ENCODE peak calls at places on chromosomes 11 and 22, in eight cellular contexts. Z is suprapubic skin, D is GM23338, Q is stomach, S is prostate gland, A is K562, H is HepG2, G is sigmoid colon. L is an unnamed sample. For H3K4me1, the result is how much of the 10 kb centered on the place peaks cover.

GRCh38 chr11:45273509-45273908 is 12.6 kb downstream of the SYT13 start:
- DNase-seq in Z (no peak), D (no peak), Q (no peak), S (no peak), A (no peak), H (no peak), G (no peak), L (no peak)

GRCh38 chr11:92340839-92341238 is 116.2 kb downstream of the FAT3 start:
- DNase-seq in Z (no peak), D (peak), Q (no peak), S (no peak), A (peak), H (peak), G (no peak), L (no peak)

GRCh38 chr11:6297831-6298230 is 22.5 kb downstream of the CAVIN3 start:
- DNase-seq in Z (no peak), D (no peak), Q (no peak), S (no peak), A (no peak), H (no peak), G (no peak), L (no peak)

GRCh38 chr11:60768202-60768601 is 11.5 kb downstream of the MS4A15 start:
- DNase-seq in Z (no peak), D (no peak), Q (no peak), S (no peak), A (no peak), H (no peak), G (no peak), L (no peak)

GRCh38 chr11:115920841-115921480 is 416.7 kb upstream of the CADM1 start:
- DNase-seq in Z (no peak), D (no peak), Q (no peak), S (peak), A (no peak), H (no peak), G (no peak), L (no peak)

GRCh38 chr11:92796744-92797143 is 172.7 kb upstream of the MTNR1B start:
- DNase-seq in Z (no peak), D (no peak), Q (no peak), S (no peak), A (no peak), H (no peak), G (no peak), L (no peak)

GRCh38 chr11:19646921-19647320 is 65.7 kb upstream of the NAV2 start:
- DNase-seq in Z (no peak), D (no peak), Q (no peak), S (no peak), A (no peak), H (no peak), G (no peak), L (peak)

GRCh38 chr22:29311468-29312217 is 3.9 kb downstream of the RASL10A start:
- DNase-seq in Z (no peak), D (no peak), Q (no peak), S (no peak), A (no peak), H (no peak), G (no peak), L (peak)

GRCh38 chr11:116879789-116880402 is 42.5 kb upstream of the APOA1 start:
- DNase-seq in Z (no peak), D (peak), Q (no peak), S (peak), A (peak), H (peak), G (no peak), L (no peak)

GRCh38 chr22:46150615-46151423 is 493 bp downstream of the PPARA start:
- DNase-seq in Z (peak), D (peak), Q (peak), S (peak), A (peak), H (no peak), G (peak), L (peak)

GRCh38 chr11:62433553-62434301 is 14.9 kb downstream of the SCGB1A1 start:
- DNase-seq in Z (no peak), D (no peak), Q (no peak), S (peak), A (no peak), H (no peak), G (peak), L (no peak)

GRCh38 chr11:121479839-121480238 is 27.1 kb upstream of the SORL1-AS1 start:
- DNase-seq in Z (no peak), D (no peak), Q (no peak), S (no peak), A (no peak), H (no peak), G (no peak), L (no peak)

GRCh38 chr11:62652156-62653006 is 721 bp downstream of the INTS5 start:
- DNase-seq in Z (no peak), D (no peak), Q (no peak), S (no peak), A (peak), H (no peak), G (no peak), L (no peak)

GRCh38 chr11:128739589-128739988 is 45.7 kb downstream of the FLI1 start:
- DNase-seq in Z (no peak), D (no peak), Q (no peak), S (no peak), A (no peak), H (no peak), G (no peak), L (no peak)
- H3K4me1 ChIP-seq in Z (under half), D (under half), Q (under half), S (under half), A (under half), H (under half), G (under half), L (half or more)

DNA sequence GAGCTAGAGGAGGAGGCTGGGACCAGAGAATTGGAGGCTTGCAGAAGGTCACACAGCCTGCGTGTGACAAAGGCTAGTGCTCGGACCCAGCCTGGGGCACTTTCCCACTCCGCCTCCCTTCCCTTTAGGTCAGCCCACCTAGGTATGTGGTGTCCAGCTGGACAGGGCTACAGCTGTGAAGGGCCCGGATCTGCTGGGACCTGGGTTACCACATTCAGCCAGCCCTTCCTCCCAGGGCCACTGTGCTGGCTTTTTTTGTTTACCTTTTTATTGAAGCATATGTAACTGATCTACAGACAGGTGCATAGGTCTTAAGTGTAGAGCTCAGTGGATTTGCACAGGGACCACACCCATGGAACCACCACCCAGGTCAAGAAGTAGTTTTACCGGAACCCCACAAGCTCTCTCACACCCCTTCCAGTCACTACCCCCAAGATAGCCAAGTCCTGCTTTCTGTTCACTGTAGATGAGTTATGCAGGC is 8.7 kb downstream of the CAPN5 start:
- DNase-seq in Z (no peak), D (no peak), Q (peak), S (no peak), A (no peak), H (no peak), G (peak), L (no peak)
- TF ChIP-seq POLR2AphosphoS5 in Z (no peak), D (no peak), Q (no peak), S (no peak), A (no peak), H (no peak), G (no peak), L (no peak)

GRCh38 chr11:68040121-68040956 is 1.5 kb downstream of the TCIRG1 start:
- DNase-seq in Z (peak), D (peak), Q (peak), S (peak), A (peak), H (peak), G (peak), L (peak)
- H3K4me1 ChIP-seq in Z (half or more), D (under half), Q (half or more), S (under half), A (under half), H (under half), G (half or more), L (under half)

GRCh38 chr22:42549329-42550060 is 4.3 kb upstream of the SERHL2 start:
- DNase-seq in Z (no peak), D (peak), Q (no peak), S (no peak), A (no peak), H (no peak), G (no peak), L (no peak)

GRCh38 chr22:42548597-42549328 is 5.0 kb upstream of the SERHL2 start:
- DNase-seq in Z (no peak), D (peak), Q (no peak), S (no peak), A (no peak), H (no peak), G (no peak), L (no peak)

DNA sequence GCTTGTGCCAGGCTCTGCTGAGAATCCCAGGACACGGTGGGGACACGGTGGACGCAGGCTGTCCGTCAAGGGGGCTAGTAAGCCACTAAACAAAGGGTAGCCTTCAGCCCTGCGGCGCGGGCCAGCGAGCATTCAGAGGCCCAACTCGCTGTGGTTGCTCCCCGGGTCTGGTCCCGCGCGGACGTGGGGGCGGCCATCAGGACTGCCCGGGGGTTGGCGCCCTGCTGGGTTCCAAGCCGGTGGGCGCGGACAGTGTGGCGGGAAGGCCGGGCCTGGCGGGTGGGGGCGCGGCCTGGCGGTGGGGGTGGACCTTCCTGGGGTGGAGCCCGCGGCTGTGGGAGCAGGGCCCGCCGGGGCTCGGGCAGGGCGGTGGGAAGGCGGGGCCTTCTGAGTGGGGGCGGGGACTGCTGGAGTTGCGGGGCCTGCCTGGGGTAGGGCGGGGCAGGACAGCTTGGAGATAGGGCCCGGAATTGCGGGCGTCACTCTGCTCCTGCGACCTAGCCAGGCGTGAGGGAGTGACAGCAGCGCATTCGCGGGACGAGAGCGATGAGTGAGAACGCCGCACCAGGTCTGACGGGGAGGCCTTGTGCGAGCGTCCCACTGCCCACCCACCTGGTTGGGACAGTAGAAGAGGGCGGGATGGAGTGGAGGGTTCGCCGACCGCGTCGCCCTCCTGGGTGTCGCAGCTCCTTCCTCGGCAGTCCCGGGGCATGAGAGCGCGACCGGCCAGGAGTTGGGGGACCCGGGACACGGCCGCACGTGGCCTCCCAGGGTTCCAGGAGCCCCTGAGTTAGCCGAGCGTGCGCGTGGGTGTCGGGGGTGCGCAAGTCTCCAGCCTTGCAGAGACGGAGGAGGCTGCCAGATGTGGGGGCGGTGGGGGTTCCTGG is at the start of gene SERHL2:
- DNase-seq in Z (peak), D (peak), Q (peak), S (peak), A (peak), H (peak), G (peak), L (peak)
- TF ChIP-seq POLR2AphosphoS5 in Z (no peak), D (peak), Q (peak), S (peak), A (peak), H (no peak), G (peak), L (peak)

DNA sequence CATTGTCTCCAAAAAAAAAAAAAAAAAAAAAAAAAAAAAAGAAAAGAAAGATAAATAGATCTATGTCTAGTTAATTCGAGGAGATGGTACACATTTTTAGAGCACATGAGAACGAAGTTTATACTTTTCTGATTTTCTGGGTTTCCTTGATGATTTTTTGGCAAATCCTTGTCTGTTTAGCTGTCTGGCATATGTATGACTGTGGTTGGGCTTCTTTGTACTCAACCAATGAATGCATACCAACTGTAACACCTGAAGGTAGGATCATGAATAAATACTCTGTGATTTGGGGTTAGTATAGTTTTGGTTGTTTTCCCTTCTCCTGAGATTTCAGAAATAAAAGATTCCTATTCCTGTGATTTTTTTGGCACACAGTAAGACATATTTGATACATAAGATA is 63.1 kb downstream of the ARHGEF12 start:
- DNase-seq in Z (no peak), D (no peak), Q (no peak), S (no peak), A (no peak), H (no peak), G (no peak), L (no peak)
- H3K4me1 ChIP-seq in Z (under half), D (under half), Q (half or more), S (under half), A (under half), H (half or more), G (half or more), L (under half)

DNA sequence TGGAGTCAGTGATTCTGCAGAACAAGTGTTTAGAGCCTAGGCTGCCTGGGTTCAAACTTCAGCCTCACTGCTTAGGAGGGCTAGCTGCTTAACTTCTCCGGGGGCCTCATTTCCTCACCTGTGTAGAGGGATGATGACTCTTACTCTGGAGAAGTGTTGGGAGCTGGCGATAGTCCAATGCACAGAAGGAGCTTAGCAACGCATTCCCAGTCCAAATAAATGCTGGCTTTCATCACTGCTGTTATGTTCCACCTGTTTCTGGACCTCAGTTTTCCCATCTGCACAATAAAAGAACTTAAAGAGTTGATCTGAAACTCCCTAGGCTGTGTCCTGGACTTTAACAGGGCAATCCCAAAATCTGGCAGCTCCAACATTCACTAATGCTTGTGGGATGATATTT is 337.8 kb downstream of the MIAT start:
- DNase-seq in Z (no peak), D (no peak), Q (no peak), S (no peak), A (no peak), H (no peak), G (peak), L (no peak)
- TF ChIP-seq POLR2AphosphoS5 in Z (no peak), D (no peak), Q (no peak), S (no peak), A (no peak), H (no peak), G (peak), L (no peak)

GRCh38 chr11:1304376-1304775 is 5.1 kb downstream of the TOLLIP start:
- DNase-seq in Z (peak), D (no peak), Q (peak), S (no peak), A (no peak), H (peak), G (no peak), L (peak)
- H3K4me1 ChIP-seq in Z (half or more), D (under half), Q (half or more), S (under half), A (under half), H (half or more), G (half or more), L (half or more)

DNA sequence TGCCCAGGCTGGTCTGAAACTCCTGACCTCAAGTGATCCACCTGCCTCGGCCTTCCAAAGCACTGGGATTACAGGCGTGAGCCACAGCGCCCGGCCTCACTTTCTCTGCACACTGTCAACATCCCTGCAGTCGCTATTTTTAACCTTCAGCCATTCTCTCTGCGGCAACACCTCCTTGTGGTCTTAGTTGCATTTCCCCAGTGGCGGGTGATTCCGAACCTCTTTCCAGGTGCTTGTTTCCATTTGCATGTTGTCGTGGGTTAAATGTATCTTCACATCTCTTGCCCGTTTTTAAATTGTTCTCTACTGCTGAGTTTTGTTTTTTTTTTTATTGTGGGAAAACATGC is 2.2 kb upstream of the SCT start:
- DNase-seq in Z (no peak), D (no peak), Q (no peak), S (no peak), A (no peak), H (no peak), G (peak), L (no peak)
- TF ChIP-seq POLR2AphosphoS5 in Z (no peak), D (no peak), Q (no peak), S (no peak), A (no peak), H (no peak), G (peak), L (no peak)

L was measured in upper lobe of left lung.